ENCODE peak calls at places on chromosomes 7 and 10, in five cellular contexts. One of them, this sample, is unnamed.
A peak's percentile ranks its signal among the peaks of the same experiment; 100 is the strongest.

GRCh38 chr7:50739744-50740455 is 42.8 kb downstream of the GRB10 start:
- DNase-seq in HCT116: no peak
- DNase-seq in neural progenitor cell: no peak
- DNase-seq in SK-N-SH: no peak
- DNase-seq in hepatocyte: no peak
- DNase-seq in this sample: no peak

GRCh38 chr10:95864906-95865813 is 42.6 kb upstream of the CC2D2B start:
- DNase-seq in HCT116: peak; percentile 48
- DNase-seq in neural progenitor cell: peak; percentile 72
- DNase-seq in SK-N-SH: peak; percentile 35
- DNase-seq in hepatocyte: peak; percentile 80
- DNase-seq in this sample: peak; percentile 56

GRCh38 chr7:116561697-116562483 is 37.1 kb downstream of the CAV1 start:
- DNase-seq in HCT116: no peak
- DNase-seq in neural progenitor cell: no peak
- DNase-seq in SK-N-SH: no peak
- DNase-seq in hepatocyte: no peak
- DNase-seq in this sample: peak; percentile 21

GRCh38 chr10:30383366-30383765 is 34.3 kb upstream of the MTPAP start:
- DNase-seq in HCT116: no peak
- DNase-seq in neural progenitor cell: no peak
- DNase-seq in SK-N-SH: no peak
- DNase-seq in hepatocyte: no peak
- DNase-seq in this sample: no peak

GRCh38 chr7:102873470-102874165 is 39.2 kb upstream of the LRRC17 start:
- DNase-seq in HCT116: no peak
- DNase-seq in neural progenitor cell: no peak
- DNase-seq in SK-N-SH: no peak
- DNase-seq in hepatocyte: no peak
- DNase-seq in this sample: no peak

GRCh38 chr10:22475857-22476600 is 130.7 kb downstream of the SPAG6 start:
- DNase-seq in HCT116: no peak
- DNase-seq in neural progenitor cell: peak; percentile 82
- DNase-seq in SK-N-SH: peak; percentile 76
- DNase-seq in hepatocyte: peak; percentile 28
- DNase-seq in this sample: no peak

GRCh38 chr10:1096287-1096889 is 40.2 kb downstream of the WDR37 start:
- DNase-seq in HCT116: no peak
- DNase-seq in neural progenitor cell: no peak
- DNase-seq in SK-N-SH: no peak
- DNase-seq in hepatocyte: no peak
- DNase-seq in this sample: no peak

GRCh38 chr10:3820255-3820654 is 35.2 kb upstream of the KLF6 start:
- DNase-seq in HCT116: no peak
- DNase-seq in neural progenitor cell: no peak
- DNase-seq in SK-N-SH: no peak
- DNase-seq in hepatocyte: peak; percentile 69
- DNase-seq in this sample: no peak

GRCh38 chr10:63633677-63634487 is 112.7 kb downstream of the REEP3 start:
- DNase-seq in HCT116: peak; percentile 57
- DNase-seq in neural progenitor cell: peak; percentile 28
- DNase-seq in SK-N-SH: peak; percentile 46
- DNase-seq in hepatocyte: no peak
- DNase-seq in this sample: peak; percentile 85

GRCh38 chr10:1273372-1274097 is 217.3 kb downstream of the WDR37 start:
- DNase-seq in HCT116: no peak
- DNase-seq in neural progenitor cell: no peak
- DNase-seq in SK-N-SH: no peak
- DNase-seq in hepatocyte: no peak
- DNase-seq in this sample: no peak

GRCh38 chr7:31735991-31736982 is 49.3 kb downstream of the PPP1R17 start:
- DNase-seq in HCT116: peak; percentile 35
- DNase-seq in neural progenitor cell: peak; percentile 80
- DNase-seq in SK-N-SH: peak; percentile 64
- DNase-seq in hepatocyte: peak; percentile 82
- DNase-seq in this sample: peak; percentile 79

GRCh38 chr7:123714296-123715080 is 34.3 kb downstream of the WASL start:
- DNase-seq in HCT116: no peak
- DNase-seq in neural progenitor cell: no peak
- DNase-seq in SK-N-SH: no peak
- DNase-seq in hepatocyte: no peak
- DNase-seq in this sample: no peak

GRCh38 chr10:33286186-33286934 is 48.1 kb downstream of the NRP1 start:
- DNase-seq in HCT116: no peak
- DNase-seq in neural progenitor cell: no peak
- DNase-seq in SK-N-SH: no peak
- DNase-seq in hepatocyte: no peak
- DNase-seq in this sample: no peak

GRCh38 chr7:73725703-73726466 is 6.4 kb upstream of the STX1A start:
- DNase-seq in HCT116: peak; percentile 73
- DNase-seq in neural progenitor cell: peak; percentile 91
- DNase-seq in SK-N-SH: peak; percentile 92
- DNase-seq in hepatocyte: peak; percentile 91
- DNase-seq in this sample: peak; percentile 94

GRCh38 chr7:158827411-158828342 is 1.6 kb downstream of the ESYT2 start:
- DNase-seq in HCT116: no peak
- DNase-seq in neural progenitor cell: no peak
- DNase-seq in SK-N-SH: no peak
- DNase-seq in hepatocyte: peak; percentile 36
- DNase-seq in this sample: peak; percentile 36

GRCh38 chr7:55893940-55894339 is 6.7 kb downstream of the ZNF713 start:
- DNase-seq in HCT116: no peak
- DNase-seq in neural progenitor cell: no peak
- DNase-seq in SK-N-SH: peak; percentile 31
- DNase-seq in hepatocyte: no peak
- DNase-seq in this sample: no peak

GRCh38 chr7:151251926-151252835 is 3.7 kb upstream of the SMARCD3 start:
- DNase-seq in HCT116: no peak
- DNase-seq in neural progenitor cell: peak; percentile 83
- DNase-seq in SK-N-SH: peak; percentile 100
- DNase-seq in hepatocyte: peak; percentile 88
- DNase-seq in this sample: peak; percentile 29

GRCh38 chr10:98664329-98665042 is 217.8 kb upstream of the HPS1 start:
- DNase-seq in HCT116: peak; percentile 47
- DNase-seq in neural progenitor cell: peak; percentile 64
- DNase-seq in SK-N-SH: peak; percentile 20
- DNase-seq in hepatocyte: no peak
- DNase-seq in this sample: peak; percentile 67

GRCh38 chr10:123148414-123149161 is 652 bp downstream of the HMX2 start:
- DNase-seq in HCT116: no peak
- DNase-seq in neural progenitor cell: peak; percentile 66
- DNase-seq in SK-N-SH: peak; percentile 54
- DNase-seq in hepatocyte: no peak
- DNase-seq in this sample: no peak

GRCh38 chr10:65213170-65213569 is 1692.0 kb downstream of the REEP3 start:
- DNase-seq in HCT116: no peak
- DNase-seq in neural progenitor cell: no peak
- DNase-seq in SK-N-SH: no peak
- DNase-seq in hepatocyte: no peak
- DNase-seq in this sample: no peak

GRCh38 chr7:47702096-47702495 is 120.2 kb upstream of the TNS3 start:
- DNase-seq in HCT116: no peak
- DNase-seq in neural progenitor cell: no peak
- DNase-seq in SK-N-SH: no peak
- DNase-seq in hepatocyte: no peak
- DNase-seq in this sample: no peak

GRCh38 chr10:17643339-17643754 is 604 bp upstream of the STAM start:
- DNase-seq in HCT116: no peak
- DNase-seq in neural progenitor cell: peak; percentile 80
- DNase-seq in SK-N-SH: peak; percentile 72
- DNase-seq in hepatocyte: peak; percentile 83
- DNase-seq in this sample: peak; percentile 61

GRCh38 chr7:86328801-86329433 is 314.8 kb upstream of the GRM3 start:
- DNase-seq in HCT116: no peak
- DNase-seq in neural progenitor cell: peak; percentile 39
- DNase-seq in SK-N-SH: no peak
- DNase-seq in hepatocyte: no peak
- DNase-seq in this sample: no peak

GRCh38 chr7:28389504-28390385 is 22.6 kb upstream of the CREB5 start:
- DNase-seq in HCT116: peak; percentile 49
- DNase-seq in neural progenitor cell: peak; percentile 82
- DNase-seq in SK-N-SH: peak; percentile 44
- DNase-seq in hepatocyte: peak; percentile 86
- DNase-seq in this sample: peak; percentile 83

DNA sequence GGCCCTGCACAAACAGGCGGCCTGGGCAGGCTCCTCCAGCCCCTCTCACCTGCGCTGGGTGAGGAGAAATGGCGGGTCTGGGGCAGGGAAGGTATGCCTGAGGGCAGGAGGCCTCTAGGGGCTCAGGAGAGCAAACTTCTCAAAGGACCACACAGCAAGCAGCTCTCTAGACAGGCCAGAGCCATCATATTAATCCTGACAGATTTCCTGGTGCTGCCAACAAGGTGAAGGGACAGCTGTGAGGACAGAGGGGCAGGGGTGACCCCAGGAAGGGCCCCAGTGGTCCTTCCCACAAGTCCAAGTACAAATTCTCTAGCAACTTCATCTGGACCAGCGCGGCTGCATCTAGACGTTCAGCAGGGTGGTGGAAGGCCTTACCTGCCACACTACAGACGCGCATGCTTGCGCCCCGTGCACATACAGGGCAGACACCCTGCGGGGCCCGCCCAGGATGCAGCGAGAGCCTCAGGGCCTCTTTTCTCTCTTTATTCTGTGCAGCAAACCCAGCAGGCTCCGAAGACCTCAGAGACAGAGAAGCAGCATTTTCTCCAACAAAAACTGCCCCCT is 62.1 kb downstream of the ZRANB1 start:
- DNase-seq in HCT116: no peak
- DNase-seq in neural progenitor cell: no peak
- DNase-seq in SK-N-SH: peak; percentile 31
- DNase-seq in hepatocyte: no peak
- DNase-seq in this sample: no peak
- TF ChIP-seq EZH2phosphoT487 in HCT116: no peak
- TF ChIP-seq EZH2phosphoT487 in neural progenitor cell: no peak
- TF ChIP-seq EZH2phosphoT487 in SK-N-SH: no peak
- TF ChIP-seq EZH2phosphoT487 in hepatocyte: no peak
- TF ChIP-seq EZH2phosphoT487 in this sample: no peak

DNA sequence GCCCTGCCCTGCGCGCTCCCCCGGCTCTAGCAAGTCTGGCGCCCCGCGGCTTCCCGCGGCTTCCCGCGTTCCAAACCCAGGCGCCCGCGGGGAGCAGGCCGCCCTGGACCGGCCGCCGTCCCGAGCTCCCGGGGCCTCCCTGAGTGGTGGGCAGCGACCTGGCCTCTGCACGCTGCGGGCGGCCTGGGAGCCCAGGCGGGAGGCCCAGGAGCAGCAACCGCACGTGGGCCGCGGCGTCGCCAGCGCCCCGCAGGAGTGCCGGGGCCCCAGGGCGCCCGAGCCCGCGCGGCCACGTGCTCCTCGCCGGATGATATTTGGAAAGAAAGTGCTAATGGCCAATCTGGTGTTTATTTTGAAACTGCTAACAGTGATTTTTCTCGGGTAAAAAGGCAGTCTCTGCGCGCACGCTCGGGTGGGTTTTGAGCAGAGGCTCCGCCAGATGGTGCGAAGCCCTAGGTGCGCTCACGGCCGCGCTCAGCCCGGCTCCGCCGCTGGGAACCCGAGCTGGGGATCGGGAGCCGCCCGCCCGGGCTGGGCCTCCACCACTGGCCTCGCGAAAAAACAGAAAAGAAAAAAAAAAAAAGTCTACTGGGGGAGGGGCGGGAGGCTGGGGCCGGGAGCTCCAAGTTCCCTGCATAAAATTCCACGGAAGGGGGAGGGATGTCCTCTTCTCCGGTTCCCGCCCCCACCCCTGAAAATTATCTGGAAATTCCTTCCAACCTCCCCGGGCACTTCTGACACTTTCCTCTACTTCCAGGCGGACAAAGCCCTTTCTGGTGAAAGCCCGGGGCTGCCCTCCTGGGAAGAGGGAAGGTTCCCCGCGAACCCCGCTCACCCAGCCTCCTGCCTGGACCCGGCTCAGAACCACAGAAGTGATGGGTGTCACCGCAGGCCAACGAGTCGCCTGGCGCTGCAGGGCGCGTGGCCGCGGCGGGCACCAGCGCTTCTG is 4.3 kb downstream of the EBF3 start:
- DNase-seq in HCT116: no peak
- DNase-seq in neural progenitor cell: peak; percentile 65
- DNase-seq in SK-N-SH: no peak
- DNase-seq in hepatocyte: no peak
- DNase-seq in this sample: no peak
- H4K20me1 ChIP-seq in HCT116: no peaks in the 10 kb centered on the region
- H4K20me1 ChIP-seq in neural progenitor cell: peaks cover 60% of the 10 kb centered on the region
- H4K20me1 ChIP-seq in SK-N-SH: no peaks in the 10 kb centered on the region
- H4K20me1 ChIP-seq in hepatocyte: no peaks in the 10 kb centered on the region
- H4K20me1 ChIP-seq in this sample: no peaks in the 10 kb centered on the region

GRCh38 chr7:107105591-107106245 is 61.2 kb downstream of the PRKAR2B start:
- DNase-seq in HCT116: no peak
- DNase-seq in neural progenitor cell: no peak
- DNase-seq in SK-N-SH: no peak
- DNase-seq in hepatocyte: no peak
- DNase-seq in this sample: no peak

GRCh38 chr7:107100824-107101223 is 56.3 kb downstream of the PRKAR2B start:
- DNase-seq in HCT116: no peak
- DNase-seq in neural progenitor cell: no peak
- DNase-seq in SK-N-SH: no peak
- DNase-seq in hepatocyte: no peak
- DNase-seq in this sample: no peak

GRCh38 chr7:107108951-107109350 is 59.9 kb upstream of the HBP1 start:
- DNase-seq in HCT116: no peak
- DNase-seq in neural progenitor cell: no peak
- DNase-seq in SK-N-SH: no peak
- DNase-seq in hepatocyte: no peak
- DNase-seq in this sample: no peak

DNA sequence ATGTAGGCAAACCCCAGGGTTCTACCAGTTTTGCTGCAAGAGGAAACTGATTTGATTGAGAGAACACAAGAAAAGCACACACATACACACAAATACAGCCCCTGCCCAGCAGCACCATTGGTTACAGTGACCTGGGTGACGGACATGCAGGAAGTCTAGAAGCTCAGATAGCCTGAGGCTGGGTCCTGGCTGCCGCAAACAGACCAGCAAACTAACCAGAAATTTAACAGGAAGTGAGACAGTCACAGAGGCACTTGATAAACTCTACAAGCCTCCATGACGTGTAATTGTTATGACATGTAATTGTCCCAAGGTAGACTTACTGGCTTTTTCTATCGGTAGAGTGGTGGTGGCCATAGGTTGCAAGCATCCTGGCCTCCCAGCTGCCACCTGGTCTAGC is 58.9 kb downstream of the PRKAR2B start:
- DNase-seq in HCT116: no peak
- DNase-seq in neural progenitor cell: no peak
- DNase-seq in SK-N-SH: peak; percentile 79
- DNase-seq in hepatocyte: no peak
- DNase-seq in this sample: peak; percentile 66
- TF ChIP-seq EZH2phosphoT487 in HCT116: no peak
- TF ChIP-seq EZH2phosphoT487 in neural progenitor cell: no peak
- TF ChIP-seq EZH2phosphoT487 in SK-N-SH: no peak
- TF ChIP-seq EZH2phosphoT487 in hepatocyte: no peak
- TF ChIP-seq EZH2phosphoT487 in this sample: no peak

DNA sequence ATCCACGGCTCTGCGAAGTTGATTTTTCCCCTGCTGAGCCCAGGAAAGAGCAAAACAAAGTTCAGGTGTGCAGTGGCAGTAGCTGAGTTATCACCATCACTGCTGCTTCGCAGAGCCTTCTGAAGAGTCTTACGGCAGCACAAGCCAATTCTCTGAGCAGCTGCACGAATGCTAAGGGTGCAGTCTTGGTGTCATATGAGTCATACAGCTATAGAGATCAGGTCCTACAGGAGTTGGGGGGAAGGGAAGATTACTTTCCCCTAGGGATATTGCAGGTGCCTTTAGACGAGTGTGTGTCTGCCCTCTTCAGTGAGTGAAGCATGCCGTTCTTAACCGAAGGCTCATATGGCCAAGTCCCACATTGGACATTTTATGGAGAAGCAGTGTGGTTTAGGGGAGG is 227.8 kb downstream of the CELF2 start:
- DNase-seq in HCT116: no peak
- DNase-seq in neural progenitor cell: no peak
- DNase-seq in SK-N-SH: no peak
- DNase-seq in hepatocyte: peak; percentile 12
- DNase-seq in this sample: no peak
- H4K20me1 ChIP-seq in HCT116: no peaks in the 10 kb centered on the region
- H4K20me1 ChIP-seq in neural progenitor cell: no peaks in the 10 kb centered on the region
- H4K20me1 ChIP-seq in SK-N-SH: no peaks in the 10 kb centered on the region
- H4K20me1 ChIP-seq in hepatocyte: no peaks in the 10 kb centered on the region
- H4K20me1 ChIP-seq in this sample: no peaks in the 10 kb centered on the region

This sample was measured in PC-3.